ENCODE peak calls at places on chromosomes 12 and 14, in seven cellular contexts. H, O, Z, A, D, B and R are unnamed samples.
A peak's percentile ranks its signal among the peaks of the same experiment; 100 is the strongest.

GRCh38 chr14:93306844-93307243 is 26.0 kb downstream of the BTBD7 start:
- DNase-seq in H (no peak), O (no peak), Z (no peak), A (no peak), D (no peak), B (no peak), R (no peak)

GRCh38 chr14:90398315-90398811 is 1.5 kb downstream of the CALM1 start:
- DNase-seq in H (peak; percentile 80), O (peak; percentile 21), Z (no peak), A (peak; percentile 36), D (peak; percentile 59), B (peak; percentile 41), R (peak; percentile 29)

GRCh38 chr14:89621009-89621421 is 204.0 kb upstream of the FOXN3 start:
- DNase-seq in H (peak; percentile 76), O (no peak), Z (no peak), A (no peak), D (no peak), B (no peak), R (peak; percentile 59)

GRCh38 chr12:26028953-26029740 is 70.7 kb downstream of the RASSF8 start:
- DNase-seq in H (no peak), O (no peak), Z (no peak), A (peak; percentile 30), D (peak; percentile 31), B (no peak), R (no peak)

GRCh38 chr14:101101456-101102056 is 198.0 kb upstream of the RTL1 start:
- DNase-seq in H (peak; percentile 20), O (no peak), Z (no peak), A (peak; percentile 60), D (no peak), B (no peak), R (no peak)

GRCh38 chr12:89351489-89352241 is 636 bp downstream of the DUSP6 start:
- DNase-seq in H (peak; percentile 82), O (peak; percentile 17), Z (peak; percentile 37), A (peak; percentile 63), D (peak; percentile 66), B (peak; percentile 34), R (no peak)

GRCh38 chr12:32178341-32179010 is 71.8 kb downstream of the BICD1 start:
- DNase-seq in H (no peak), O (no peak), Z (no peak), A (no peak), D (no peak), B (no peak), R (no peak)

GRCh38 chr14:100524933-100525243 is 62.3 kb downstream of the BEGAIN start:
- DNase-seq in H (peak; percentile 44), O (no peak), Z (no peak), A (peak; percentile 10), D (peak; percentile 71), B (no peak), R (no peak)

GRCh38 chr14:102819176-102819628 is 42.0 kb downstream of the TRAF3 start:
- DNase-seq in H (peak; percentile 83), O (no peak), Z (no peak), A (no peak), D (peak; percentile 56), B (peak; percentile 73), R (peak; percentile 53)

GRCh38 chr12:188910-189621 is 24.9 kb downstream of the SLC6A12 start:
- DNase-seq in H (peak; percentile 85), O (peak; percentile 14), Z (peak; percentile 64), A (peak; percentile 55), D (peak; percentile 66), B (peak; percentile 59), R (peak; percentile 32)

GRCh38 chr12:124391340-124392261 is 96.7 kb downstream of the RFLNA start:
- DNase-seq in H (peak; percentile 68), O (no peak), Z (no peak), A (no peak), D (peak; percentile 54), B (peak; percentile 24), R (peak; percentile 76)

GRCh38 chr14:40847496-40847895 is 759.2 kb upstream of the LRFN5 start:
- DNase-seq in H (no peak), O (no peak), Z (peak; percentile 1), A (no peak), D (no peak), B (no peak), R (no peak)

GRCh38 chr14:100663528-100664052 is 63.1 kb upstream of the DLK1 start:
- DNase-seq in H (no peak), O (no peak), Z (no peak), A (no peak), D (no peak), B (no peak), R (no peak)

GRCh38 chr14:74596747-74597456 is 15.1 kb downstream of the LTBP2 start:
- DNase-seq in H (no peak), O (no peak), Z (no peak), A (no peak), D (no peak), B (no peak), R (no peak)

GRCh38 chr12:12720637-12721250 is 3.6 kb downstream of the CDKN1B start:
- DNase-seq in H (no peak), O (no peak), Z (no peak), A (peak; percentile 26), D (peak; percentile 70), B (no peak), R (no peak)

GRCh38 chr14:20857630-20858261 is 33.4 kb upstream of the RNASE3 start:
- DNase-seq in H (peak; percentile 94), O (peak; percentile 65), Z (peak; percentile 18), A (peak; percentile 50), D (peak; percentile 57), B (peak; percentile 56), R (peak; percentile 38)

GRCh38 chr14:92400579-92401444 is 77.8 kb downstream of the SLC24A4 start:
- DNase-seq in H (no peak), O (no peak), Z (no peak), A (no peak), D (peak; percentile 15), B (no peak), R (peak; percentile 9)

GRCh38 chr14:106417224-106418049 is 891.1 kb downstream of the TMEM121 start:
- DNase-seq in H (peak; percentile 100), O (peak; percentile 99), Z (no peak), A (peak; percentile 53), D (no peak), B (peak; percentile 100), R (peak; percentile 82)

GRCh38 chr14:38867561-38868150 is 235.4 kb downstream of the SEC23A start:
- DNase-seq in H (peak; percentile 67), O (peak; percentile 3), Z (peak; percentile 58), A (peak; percentile 83), D (peak; percentile 65), B (peak; percentile 21), R (peak; percentile 28)

GRCh38 chr14:41606249-41607118 is at the start of gene LRFN5:
- DNase-seq in H (peak; percentile 53), O (no peak), Z (peak; percentile 66), A (peak; percentile 54), D (no peak), B (no peak), R (no peak)

GRCh38 chr14:31605702-31606101 is 44.5 kb downstream of the NUBPL start:
- DNase-seq in H (no peak), O (no peak), Z (no peak), A (no peak), D (no peak), B (no peak), R (no peak)

GRCh38 chr12:85509081-85509856 is 229.2 kb downstream of the ALX1 start:
- DNase-seq in H (no peak), O (no peak), Z (no peak), A (no peak), D (no peak), B (no peak), R (no peak)

GRCh38 chr12:103829092-103829491 is 11.9 kb downstream of the NT5DC3 start:
- DNase-seq in H (no peak), O (no peak), Z (no peak), A (no peak), D (no peak), B (no peak), R (no peak)

GRCh38 chr12:106147956-106148355 is 9.2 kb upstream of the NUAK1 start:
- DNase-seq in H (no peak), O (no peak), Z (peak; percentile 32), A (no peak), D (no peak), B (no peak), R (no peak)

GRCh38 chr14:103087343-103087835 is 3.4 kb downstream of the LBHD2 start:
- DNase-seq in H (no peak), O (no peak), Z (no peak), A (no peak), D (no peak), B (no peak), R (no peak)

GRCh38 chr12:101655400-101655799 is 42.0 kb upstream of the CHPT1 start:
- DNase-seq in H (no peak), O (no peak), Z (no peak), A (no peak), D (no peak), B (no peak), R (no peak)

GRCh38 chr12:78418919-78419318 is 445.7 kb upstream of the SYT1 start:
- DNase-seq in H (no peak), O (no peak), Z (no peak), A (no peak), D (peak; percentile 16), B (no peak), R (no peak)

GRCh38 chr14:96274122-96274910 is 18.3 kb downstream of the BDKRB1 start:
- DNase-seq in H (no peak), O (no peak), Z (no peak), A (no peak), D (no peak), B (no peak), R (no peak)